ENCODE peak calls at places on chromosome 6, in nine cellular contexts. H, V, U, O, I, G, F, X and A are unnamed samples.

GRCh38 chr6:15441215-15441868 is 195.5 kb downstream of the JARID2 start:
- DNase-seq in H (no peak), V (peak; percentile 81), U (peak; percentile 58), O (peak; percentile 33), I (peak; percentile 45), G (peak; percentile 23), F (peak; percentile 45), X (no peak), A (no peak)

GRCh38 chr6:142696689-142697088 is 248.3 kb downstream of the HIVEP2 start:
- DNase-seq in H (no peak), V (peak; percentile 46), U (no peak), O (peak; percentile 42), I (no peak), G (no peak), F (no peak), X (no peak), A (no peak)

GRCh38 chr6:45911691-45912090 is 104.0 kb downstream of the CLIC5 start:
- DNase-seq in H (no peak), V (no peak), U (no peak), O (no peak), I (no peak), G (no peak), F (no peak), X (no peak), A (no peak)

GRCh38 chr6:149080511-149080910 is 237.0 kb upstream of the TAB2 start:
- DNase-seq in H (no peak), V (peak; percentile 85), U (no peak), O (no peak), I (no peak), G (no peak), F (no peak), X (no peak), A (no peak)

GRCh38 chr6:126344181-126344580 is 4.3 kb downstream of the CENPW start:
- DNase-seq in H (no peak), V (no peak), U (no peak), O (no peak), I (no peak), G (no peak), F (no peak), X (no peak), A (no peak)

GRCh38 chr6:134630468-134631180 is 312.7 kb upstream of the SGK1 start:
- DNase-seq in H (no peak), V (no peak), U (no peak), O (peak; percentile 11), I (no peak), G (no peak), F (peak; percentile 67), X (no peak), A (no peak)

GRCh38 chr6:7240351-7240750 is 72.6 kb downstream of the SSR1 start:
- DNase-seq in H (no peak), V (no peak), U (no peak), O (no peak), I (no peak), G (no peak), F (no peak), X (no peak), A (no peak)

GRCh38 chr6:10332121-10332520 is 82.8 kb downstream of the TFAP2A start:
- DNase-seq in H (no peak), V (no peak), U (no peak), O (no peak), I (no peak), G (no peak), F (no peak), X (no peak), A (no peak)

GRCh38 chr6:113654396-113654795 is 202.7 kb upstream of the MARCKS start:
- DNase-seq in H (peak; percentile 56), V (peak; percentile 71), U (peak; percentile 92), O (peak; percentile 67), I (no peak), G (no peak), F (peak; percentile 84), X (no peak), A (no peak)

GRCh38 chr6:53168516-53169257 is 20.0 kb upstream of the GCM1 start:
- DNase-seq in H (no peak), V (peak; percentile 88), U (peak; percentile 83), O (no peak), I (no peak), G (no peak), F (no peak), X (no peak), A (no peak)

GRCh38 chr6:106739387-106739786 is 110.0 kb downstream of the QRSL1 start:
- DNase-seq in H (peak; percentile 61), V (no peak), U (peak; percentile 6), O (peak; percentile 79), I (no peak), G (no peak), F (peak; percentile 65), X (no peak), A (no peak)

GRCh38 chr6:29816030-29816429 is 11.6 kb upstream of the HLA-G start:
- DNase-seq in H (no peak), V (no peak), U (no peak), O (no peak), I (no peak), G (no peak), F (no peak), X (no peak), A (no peak)

GRCh38 chr6:43035495-43036194 is 14.2 kb downstream of the RRP36 start:
- DNase-seq in H (no peak), V (no peak), U (no peak), O (peak; percentile 97), I (no peak), G (no peak), F (peak; percentile 52), X (no peak), A (no peak)

GRCh38 chr6:21305827-21306469 is 287.6 kb upstream of the SOX4 start:
- DNase-seq in H (no peak), V (peak; percentile 25), U (peak; percentile 15), O (no peak), I (no peak), G (no peak), F (no peak), X (no peak), A (no peak)